ENCODE peak calls at places on chromosomes 12 and 14, in seven cellular contexts. M is astrocyte of the spinal cord; Q is lower lobe of right lung; F is GM18507; W is stimulated activated CD8-positive, alpha-beta memory T cell treated with anti-CD3 and anti-CD28 coated beads, Interleukin-15, amount 100 ng/mL, for 48 hours; C is dorsolateral prefrontal cortex; L is SIG-M5. U is an unnamed sample.

GRCh38 chr12:94109154-94109553 is 39.2 kb upstream of the PLXNC1 start:
- DNase-seq in C (no peak), L (no peak), Q (no peak), F (no peak), W (peak), M (peak), U (no peak)

GRCh38 chr14:103279129-103280025 is 54.7 kb upstream of the EIF5 start:
- DNase-seq in W (no peak), Q (no peak), L (no peak), M (no peak), C (peak), F (no peak), U (no peak)

GRCh38 chr12:105724651-105725050 is 394.2 kb downstream of the C12orf75 start:
- DNase-seq in F (no peak), C (peak), Q (no peak), M (peak), W (no peak), L (no peak), U (no peak)

GRCh38 chr12:108559748-108560147 is 1.2 kb downstream of the SART3 start:
- DNase-seq in M (no peak), L (no peak), W (no peak), Q (no peak), C (no peak), F (no peak), U (no peak)

GRCh38 chr12:26119391-26119981 is 5.4 kb downstream of the BHLHE41 start:
- DNase-seq in M (peak), F (no peak), L (no peak), Q (no peak), W (no peak), C (no peak), U (no peak)

GRCh38 chr14:73188501-73188903 is 48.8 kb upstream of the PAPLN start:
- DNase-seq in C (no peak), F (no peak), L (no peak), W (no peak), Q (no peak), M (peak), U (no peak)

GRCh38 chr12:76495556-76495955 is 64.0 kb downstream of the OSBPL8 start:
- DNase-seq in W (no peak), F (no peak), Q (no peak), L (no peak), M (no peak), C (no peak), U (no peak)

GRCh38 chr14:68247867-68248266 is 428.3 kb downstream of the RAD51B start:
- DNase-seq in L (peak), M (no peak), C (no peak), F (no peak), Q (no peak), W (no peak), U (no peak)

GRCh38 chr14:90087433-90087832 is 25.6 kb downstream of the KCNK13 start:
- DNase-seq in F (no peak), W (no peak), M (peak), L (peak), Q (peak), C (peak), U (peak)

GRCh38 chr12:61804301-61804700 is 455.9 kb upstream of the USP15 start:
- DNase-seq in L (no peak), Q (no peak), M (no peak), W (no peak), C (no peak), F (no peak), U (no peak)

GRCh38 chr12:124040286-124040685 is 67.3 kb downstream of the ZNF664 start:
- DNase-seq in Q (no peak), W (no peak), C (no peak), F (no peak), M (no peak), L (no peak), U (no peak)

GRCh38 chr12:113187588-113187987 is 2.1 kb downstream of the RITA1 start:
- DNase-seq in L (no peak), M (no peak), C (no peak), Q (no peak), F (no peak), W (no peak), U (no peak)

GRCh38 chr14:32432813-32433538 is 103.9 kb downstream of the AKAP6 start:
- DNase-seq in F (no peak), W (no peak), Q (no peak), M (no peak), C (no peak), L (no peak), U (no peak)

GRCh38 chr12:56202366-56202765 is 13.1 kb upstream of the SMARCC2 start:
- DNase-seq in M (no peak), L (no peak), Q (no peak), F (no peak), C (no peak), W (no peak), U (no peak)

GRCh38 chr12:76010732-76011458 is 20.7 kb downstream of the PHLDA1 start:
- DNase-seq in C (no peak), M (peak), W (no peak), L (no peak), F (no peak), Q (no peak), U (no peak)

GRCh38 chr14:54690887-54691286 is 124.0 kb downstream of the SAMD4A start:
- DNase-seq in Q (no peak), C (no peak), F (no peak), M (no peak), W (no peak), L (no peak), U (no peak)

GRCh38 chr12:104667139-104667538 is 210.4 kb downstream of the CHST11 start:
- DNase-seq in M (no peak), F (no peak), W (no peak), Q (no peak), C (no peak), L (no peak), U (no peak)

GRCh38 chr12:3592856-3593625 is 102.0 kb downstream of the PRMT8 start:
- DNase-seq in M (no peak), Q (no peak), F (no peak), L (no peak), C (no peak), W (no peak), U (no peak)

GRCh38 chr12:28110329-28110728 is 79.9 kb upstream of the CCDC91 start:
- DNase-seq in F (no peak), C (no peak), L (no peak), M (no peak), Q (no peak), W (no peak), U (no peak)

GRCh38 chr12:66693901-66694513 is 15.1 kb upstream of the GRIP1 start:
- DNase-seq in Q (no peak), M (peak), F (peak), L (peak), C (peak), W (no peak), U (peak)

GRCh38 chr12:76201758-76202157 is 117.3 kb upstream of the NAP1L1 start:
- DNase-seq in F (no peak), C (no peak), Q (no peak), M (no peak), W (no peak), L (no peak), U (no peak)

GRCh38 chr12:56725723-56726102 is 614 bp upstream of the NACA start:
- DNase-seq in L (no peak), M (no peak), C (no peak), W (no peak), Q (no peak), F (no peak), U (no peak)

GRCh38 chr14:103105580-103106168 is 11.1 kb downstream of the EXOC3L4 start:
- DNase-seq in F (no peak), Q (no peak), W (no peak), M (no peak), C (no peak), L (no peak), U (no peak)

GRCh38 chr12:13851828-13852227 is 129.6 kb downstream of the GRIN2B start:
- DNase-seq in C (peak), W (no peak), L (no peak), F (no peak), Q (no peak), M (no peak), U (no peak)

GRCh38 chr12:102995372-102995771 is 37.9 kb downstream of the ASCL1 start:
- DNase-seq in C (no peak), L (no peak), W (no peak), Q (no peak), M (no peak), F (no peak), U (no peak)

GRCh38 chr12:94148841-94149780 is 734 bp downstream of the PLXNC1 start:
- DNase-seq in M (no peak), L (no peak), C (no peak), Q (peak), F (no peak), W (peak), U (no peak)

GRCh38 chr12:89856431-89856830 is 147.8 kb upstream of the ATP2B1 start:
- DNase-seq in M (peak), F (peak), W (no peak), C (no peak), Q (no peak), L (peak), U (peak)

GRCh38 chr14:36856095-36856878 is 194.6 kb downstream of the PAX9 start:
- DNase-seq in L (no peak), W (no peak), F (no peak), Q (no peak), M (no peak), C (no peak), U (no peak)

GRCh38 chr12:11823043-11823442 is 173.6 kb downstream of the ETV6 start:
- DNase-seq in Q (no peak), C (no peak), L (no peak), W (no peak), M (peak), F (no peak), U (no peak)

GRCh38 chr12:66197413-66198055 is 8.5 kb downstream of the IRAK3 start:
- DNase-seq in Q (no peak), C (no peak), F (no peak), M (no peak), W (no peak), L (no peak), U (no peak)

GRCh38 chr12:98397323-98398105 is 117.9 kb upstream of the TMPO start:
- DNase-seq in W (peak), M (peak), Q (peak), C (peak), L (no peak), F (peak), U (peak)

GRCh38 chr14:60981626-60982455 is 796 bp downstream of the SLC38A6 start:
- DNase-seq in W (no peak), Q (no peak), L (no peak), F (no peak), M (peak), C (no peak), U (no peak)

GRCh38 chr14:102215522-102216250 is 76.0 kb downstream of the WDR20 start:
- DNase-seq in Q (no peak), W (no peak), L (no peak), F (no peak), M (peak), C (no peak), U (no peak)

GRCh38 chr12:123105427-123105826 is 45.5 kb downstream of the PITPNM2 start:
- DNase-seq in W (no peak), L (no peak), Q (no peak), C (no peak), F (no peak), M (peak), U (no peak)

GRCh38 chr12:66107451-66107915 is 23.1 kb downstream of the LLPH start:
- DNase-seq in Q (no peak), C (peak), W (no peak), L (peak), M (peak), F (peak), U (peak)

GRCh38 chr14:34997762-34998161 is 15.0 kb downstream of the SRP54 start:
- DNase-seq in F (no peak), C (no peak), M (no peak), W (no peak), Q (no peak), L (no peak), U (no peak)